ENCODE peak calls at places on chromosomes 13 and 19, in eight cellular contexts. Z is fibroblast of lung, K is amniotic stem cell, C is lower leg skin, P is Peyer's patch, J is pancreas, N is HTR-8/SVneo, F is GM23248. R is an unnamed sample.

GRCh38 chr13:81738364-81738763 is 1397.4 kb upstream of the SPRY2 start:
- DNase-seq in Z (no peak), K (no peak), C (no peak), P (no peak), J (no peak), N (no peak), F (no peak), R (no peak)

GRCh38 chr19:19120308-19121156 is 17.7 kb downstream of the TMEM161A start:
- DNase-seq in Z (peak; percentile 81), K (no peak), C (no peak), P (no peak), J (peak; percentile 12), N (no peak), F (peak; percentile 10), R (no peak)

GRCh38 chr13:63999614-64000013 is 2584.0 kb upstream of the PCDH20 start:
- DNase-seq in Z (no peak), K (no peak), C (no peak), P (no peak), J (no peak), N (no peak), F (no peak), R (no peak)

GRCh38 chr13:109743706-109744453 is 42.5 kb downstream of the IRS2 start:
- DNase-seq in Z (peak; percentile 66), K (peak; percentile 11), C (no peak), P (no peak), J (no peak), N (peak; percentile 60), F (peak; percentile 63), R (no peak)

GRCh38 chr13:40564342-40564997 is 102.0 kb downstream of the FOXO1 start:
- DNase-seq in Z (no peak), K (no peak), C (no peak), P (no peak), J (no peak), N (no peak), F (no peak), R (no peak)

GRCh38 chr19:57802269-57802668 is 12.4 kb downstream of the ZNF552 start:
- DNase-seq in Z (no peak), K (no peak), C (no peak), P (no peak), J (no peak), N (no peak), F (no peak), R (no peak)

GRCh38 chr13:108955741-108956140 is 326.3 kb downstream of the MYO16 start:
- DNase-seq in Z (no peak), K (no peak), C (no peak), P (no peak), J (no peak), N (no peak), F (no peak), R (no peak)

GRCh38 chr13:32391101-32391620 is 36.8 kb downstream of the N4BP2L1 start:
- DNase-seq in Z (no peak), K (no peak), C (no peak), P (no peak), J (no peak), N (no peak), F (no peak), R (no peak)

GRCh38 chr19:14678199-14678598 is 3.6 kb upstream of the ADGRE3 start:
- DNase-seq in Z (no peak), K (no peak), C (no peak), P (no peak), J (no peak), N (no peak), F (no peak), R (no peak)

GRCh38 chr13:48097793-48098192 is 2.9 kb upstream of the MED4 start:
- DNase-seq in Z (no peak), K (no peak), C (no peak), P (no peak), J (no peak), N (no peak), F (no peak), R (no peak)

GRCh38 chr19:23403024-23403423 is 7.8 kb upstream of the ZNF91 start:
- DNase-seq in Z (no peak), K (no peak), C (no peak), P (no peak), J (no peak), N (no peak), F (no peak), R (no peak)

R was measured in putamen.